ENCODE peak calls at places on chromosomes 4 and X, in seven cellular contexts. E, Q, O, V, F, H and N are unnamed samples.

GRCh38 chr4:157035471-157035870 is 40.5 kb upstream of the GLRB start:
- DNase-seq in E (no peak), Q (no peak), O (no peak), V (no peak), F (no peak), H (no peak), N (no peak)

GRCh38 chr4:165199722-165200121 is 7.6 kb upstream of the KLHL2 start:
- DNase-seq in E (no peak), Q (no peak), O (no peak), V (no peak), F (peak), H (no peak), N (no peak)

GRCh38 chr4:98822144-98822543 is 106.8 kb downstream of the EIF4E start:
- DNase-seq in E (no peak), Q (no peak), O (no peak), V (no peak), F (no peak), H (no peak), N (no peak)

GRCh38 chrX:39888730-39889129 is 209.0 kb downstream of the BCOR start:
- DNase-seq in E (no peak), Q (no peak), O (no peak), V (no peak), F (no peak), H (no peak), N (no peak)

GRCh38 chrX:109600114-109600710 is 24.8 kb downstream of the KCNE5 start:
- DNase-seq in E (no peak), Q (no peak), O (no peak), V (peak), F (peak), H (no peak), N (peak)

GRCh38 chr4:22410645-22411247 is 105.1 kb downstream of the ADGRA3 start:
- DNase-seq in E (no peak), Q (no peak), O (no peak), V (no peak), F (no peak), H (no peak), N (no peak)

GRCh38 chr4:85402371-85402770 is 72.6 kb upstream of the ARHGAP24 start:
- DNase-seq in E (no peak), Q (no peak), O (no peak), V (no peak), F (peak), H (no peak), N (no peak)

GRCh38 chr4:150962245-150962644 is 52.8 kb downstream of the LRBA start:
- DNase-seq in E (no peak), Q (no peak), O (no peak), V (no peak), F (peak), H (no peak), N (no peak)